ENCODE peak calls at places on chromosomes 3 and 15, in four cellular contexts. N is WTC11, T is K562, Z is HepG2. C is an unnamed sample.

GRCh38 chr3:176159796-176160195 is 1037.5 kb downstream of the TBL1XR1 start:
- DNase-seq in N (no peak), T (no peak), Z (no peak), C (no peak)

GRCh38 chr15:74337146-74337545 is 30.3 kb downstream of the CYP11A1 start:
- DNase-seq in N (no peak), T (no peak), Z (no peak), C (no peak)

GRCh38 chr3:129486057-129487035 is 42.1 kb upstream of the RHO start:
- DNase-seq in N (no peak), T (no peak), Z (no peak), C (no peak)

GRCh38 chr3:179954226-179954870 is 82.4 kb downstream of the PEX5L start:
- DNase-seq in N (no peak), T (no peak), Z (no peak), C (no peak)

GRCh38 chr15:74889390-74889881 is 406 bp upstream of the MPI start:
- DNase-seq in N (peak), T (peak), Z (no peak), C (peak)

GRCh38 chr15:27826902-27827321 is 272.2 kb downstream of the OCA2 start:
- DNase-seq in N (no peak), T (no peak), Z (no peak), C (no peak)

GRCh38 chr3:160296591-160296990 is 71.4 kb downstream of the C3orf80 start:
- DNase-seq in N (no peak), T (no peak), Z (no peak), C (no peak)

GRCh38 chr3:190269096-190269495 is 53.1 kb downstream of the CLDN1 start:
- DNase-seq in N (no peak), T (no peak), Z (no peak), C (no peak)

GRCh38 chr15:65903296-65904073 is 34.2 kb downstream of the RAB11A start:
- DNase-seq in N (no peak), T (no peak), Z (peak), C (peak)

GRCh38 chr3:24357635-24358034 is 137.0 kb downstream of the THRB start:
- DNase-seq in N (no peak), T (no peak), Z (no peak), C (no peak)

GRCh38 chr15:88619796-88620195 is 1.3 kb upstream of the AEN start:
- DNase-seq in N (no peak), T (no peak), Z (no peak), C (no peak)

GRCh38 chr15:59306520-59307163 is 66.0 kb downstream of the MYO1E start:
- DNase-seq in N (no peak), T (no peak), Z (no peak), C (no peak)

GRCh38 chr3:170740726-170741591 is 129.0 kb downstream of the RPL22L1 start:
- DNase-seq in N (no peak), T (no peak), Z (no peak), C (no peak)

GRCh38 chr3:65671004-65671403 is 367.7 kb downstream of the MAGI1 start:
- DNase-seq in N (no peak), T (no peak), Z (no peak), C (no peak)

GRCh38 chr3:194654443-194654842 is 17.5 kb downstream of the LSG1 start:
- DNase-seq in N (no peak), T (no peak), Z (no peak), C (no peak)

GRCh38 chr3:47910777-47911440 is 105.3 kb downstream of the MAP4 start:
- DNase-seq in N (no peak), T (peak), Z (peak), C (no peak)

GRCh38 chr3:61701019-61701418 is 139.6 kb downstream of the PTPRG start:
- DNase-seq in N (no peak), T (no peak), Z (no peak), C (no peak)

GRCh38 chr3:166457382-166457781 is 620.2 kb upstream of the BCHE start:
- DNase-seq in N (no peak), T (no peak), Z (no peak), C (no peak)

DNA sequence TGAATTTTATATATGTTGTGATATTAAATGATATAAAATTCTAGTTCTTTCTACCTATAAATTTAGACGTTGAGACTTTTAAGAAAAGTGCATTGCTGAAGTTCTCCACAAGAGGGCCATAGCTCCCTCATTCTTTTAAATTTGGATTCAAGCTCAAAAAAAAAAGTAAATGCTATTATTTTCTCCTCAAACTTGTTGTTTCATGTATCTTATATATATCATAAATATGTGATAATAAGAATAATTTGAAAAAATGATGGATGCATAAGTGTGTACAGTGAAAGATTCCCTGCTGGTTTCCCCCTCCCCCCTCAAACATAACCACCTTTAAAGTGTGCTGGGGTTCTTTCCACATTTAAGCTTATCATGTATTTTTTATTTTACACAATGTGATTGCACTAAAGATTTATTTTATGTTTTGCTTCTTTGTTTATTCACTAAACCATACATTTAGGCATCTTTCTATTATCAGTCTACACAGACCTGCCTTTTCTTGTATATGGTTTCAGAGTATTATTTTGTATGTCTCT is 769.4 kb upstream of the GOLIM4 start:
- DNase-seq in N (no peak), T (no peak), Z (no peak), C (no peak)
- TF ChIP-seq ELF4 in N (no peak), T (no peak), Z (no peak), C (no peak)

GRCh38 chr3:15102833-15103232 is 3.9 kb upstream of the RBSN start:
- DNase-seq in N (no peak), T (no peak), Z (no peak), C (no peak)
- TF ChIP-seq ELF4 in N (no peak), T (no peak), Z (no peak), C (no peak)

GRCh38 chr3:128073807-128074206 is 21.6 kb downstream of the SEC61A1 start:
- DNase-seq in N (no peak), T (no peak), Z (no peak), C (no peak)

GRCh38 chr3:128074851-128075515 is 22.7 kb downstream of the SEC61A1 start:
- DNase-seq in N (no peak), T (no peak), Z (no peak), C (no peak)

GRCh38 chr3:128072454-128073184 is 20.4 kb downstream of the SEC61A1 start:
- DNase-seq in N (no peak), T (no peak), Z (no peak), C (no peak)

GRCh38 chr3:128071771-128072453 is 19.7 kb downstream of the SEC61A1 start:
- DNase-seq in N (no peak), T (no peak), Z (no peak), C (no peak)

GRCh38 chr3:128073185-128073725 is 21.0 kb downstream of the SEC61A1 start:
- DNase-seq in N (no peak), T (no peak), Z (no peak), C (no peak)
- TF ChIP-seq ELF4 in N (no peak), T (no peak), Z (no peak), C (no peak)

GRCh38 chr15:66997212-66997611 is 68.2 kb upstream of the SMAD3 start:
- DNase-seq in N (no peak), T (no peak), Z (no peak), C (no peak)
- TF ChIP-seq ELF4 in N (no peak), T (no peak), Z (no peak), C (no peak)

GRCh38 chr3:56955551-56956131 is 104.8 kb upstream of the SPATA12 start:
- DNase-seq in N (no peak), T (no peak), Z (no peak), C (no peak)
- TF ChIP-seq ELF4 in N (no peak), T (no peak), Z (no peak), C (no peak)

GRCh38 chr3:13419356-13420050 is 619 bp downstream of the NUP210 start:
- DNase-seq in N (peak), T (peak), Z (no peak), C (peak)
- TF ChIP-seq ELF4 in N (no peak), T (no peak), Z (no peak), C (no peak)

GRCh38 chr15:68062214-68062613 is 8.1 kb downstream of the PIAS1 start:
- DNase-seq in N (no peak), T (no peak), Z (no peak), C (no peak)
- TF ChIP-seq ELF4 in N (no peak), T (no peak), Z (no peak), C (no peak)

GRCh38 chr3:20054549-20054987 is 14.3 kb downstream of the KAT2B start:
- DNase-seq in N (no peak), T (no peak), Z (peak), C (no peak)
- TF ChIP-seq ELF4 in N (no peak), T (no peak), Z (no peak), C (no peak)

GRCh38 chr3:13878711-13879101 is 1.2 kb downstream of the WNT7A start:
- DNase-seq in N (peak), T (no peak), Z (no peak), C (no peak)

GRCh38 chr3:13877911-13878710 is 1.8 kb downstream of the WNT7A start:
- DNase-seq in N (peak), T (peak), Z (no peak), C (peak)

GRCh38 chr3:13880811-13881156 is 913 bp upstream of the WNT7A start:
- DNase-seq in N (peak), T (no peak), Z (no peak), C (no peak)

GRCh38 chr3:13879946-13880810 is at the start of gene WNT7A:
- DNase-seq in N (peak), T (peak), Z (no peak), C (peak)

GRCh38 chr3:13879102-13879945 is 547 bp downstream of the WNT7A start:
- DNase-seq in N (peak), T (no peak), Z (no peak), C (peak)
- TF ChIP-seq ELF4 in N (no peak), T (no peak), Z (no peak), C (no peak)

GRCh38 chr3:97698691-97699090 is 65.9 kb upstream of the ARL6 start:
- DNase-seq in N (no peak), T (no peak), Z (no peak), C (no peak)
- TF ChIP-seq ELF4 in N (no peak), T (no peak), Z (no peak), C (no peak)